ENCODE peak calls at places on chromosomes 12 and 14, in four cellular contexts. One of them, this sample, is unnamed.

GRCh38 chr12:75986001-75986739 is 45.4 kb downstream of the PHLDA1 start:
- DNase-seq in C1 segment of cervical spinal cord: no peak
- DNase-seq in Daoy: peak; percentile 52
- DNase-seq in NCI-H510A treated with DMSO at 0.1 percent for 48 hours: peak; percentile 32
- DNase-seq in this sample: no peak

GRCh38 chr14:96094656-96095055 is 55.5 kb downstream of the C14orf132 start:
- DNase-seq in Daoy: no peak
- DNase-seq in C1 segment of cervical spinal cord: no peak
- DNase-seq in NCI-H510A treated with DMSO at 0.1 percent for 48 hours: no peak
- DNase-seq in this sample: no peak

GRCh38 chr12:76449572-76449971 is 101.4 kb upstream of the BBS10 start:
- DNase-seq in Daoy: peak; percentile 6
- DNase-seq in NCI-H510A treated with DMSO at 0.1 percent for 48 hours: no peak
- DNase-seq in C1 segment of cervical spinal cord: no peak
- DNase-seq in this sample: no peak

GRCh38 chr14:40682131-40682913 is 924.4 kb upstream of the LRFN5 start:
- DNase-seq in Daoy: no peak
- DNase-seq in C1 segment of cervical spinal cord: no peak
- DNase-seq in NCI-H510A treated with DMSO at 0.1 percent for 48 hours: no peak
- DNase-seq in this sample: no peak

GRCh38 chr12:70756118-70756517 is 118.9 kb upstream of the PTPRB start:
- DNase-seq in Daoy: peak; percentile 43
- DNase-seq in C1 segment of cervical spinal cord: no peak
- DNase-seq in NCI-H510A treated with DMSO at 0.1 percent for 48 hours: no peak
- DNase-seq in this sample: no peak

GRCh38 chr12:76374395-76375020 is 26.3 kb upstream of the BBS10 start:
- DNase-seq in Daoy: no peak
- DNase-seq in NCI-H510A treated with DMSO at 0.1 percent for 48 hours: no peak
- DNase-seq in C1 segment of cervical spinal cord: no peak
- DNase-seq in this sample: no peak

GRCh38 chr12:50110762-50111416 is 1.1 kb upstream of the COX14 start:
- DNase-seq in NCI-H510A treated with DMSO at 0.1 percent for 48 hours: peak; percentile 59
- DNase-seq in C1 segment of cervical spinal cord: no peak
- DNase-seq in Daoy: peak; percentile 31
- DNase-seq in this sample: no peak

GRCh38 chr12:79143803-79144202 is 279.2 kb downstream of the SYT1 start:
- DNase-seq in C1 segment of cervical spinal cord: no peak
- DNase-seq in NCI-H510A treated with DMSO at 0.1 percent for 48 hours: no peak
- DNase-seq in Daoy: no peak
- DNase-seq in this sample: no peak

GRCh38 chr12:113835913-113836312 is 130.2 kb downstream of the RBM19 start:
- DNase-seq in Daoy: no peak
- DNase-seq in C1 segment of cervical spinal cord: no peak
- DNase-seq in NCI-H510A treated with DMSO at 0.1 percent for 48 hours: peak; percentile 72
- DNase-seq in this sample: no peak

GRCh38 chr12:1216560-1216959 is 225.5 kb downstream of the ERC1 start:
- DNase-seq in Daoy: no peak
- DNase-seq in NCI-H510A treated with DMSO at 0.1 percent for 48 hours: no peak
- DNase-seq in C1 segment of cervical spinal cord: no peak
- DNase-seq in this sample: no peak

GRCh38 chr14:22572562-22573058 is 16.4 kb downstream of the DAD1 start:
- DNase-seq in C1 segment of cervical spinal cord: no peak
- DNase-seq in Daoy: no peak
- DNase-seq in NCI-H510A treated with DMSO at 0.1 percent for 48 hours: no peak
- DNase-seq in this sample: no peak

GRCh38 chr14:97379091-97379531 is 581.9 kb downstream of the VRK1 start:
- DNase-seq in C1 segment of cervical spinal cord: no peak
- DNase-seq in Daoy: no peak
- DNase-seq in NCI-H510A treated with DMSO at 0.1 percent for 48 hours: no peak
- DNase-seq in this sample: no peak